ENCODE peak calls at places on chromosomes 6 and 20, in six cellular contexts. One of them, this sample, is unnamed.

GRCh38 chr20:46168438-46168837 is 50.3 kb downstream of the CD40 start:
- DNase-seq in GM12891: no peak
- DNase-seq in upper lobe of left lung: no peak
- DNase-seq in breast epithelium: no peak
- DNase-seq in HCT116: no peak
- DNase-seq in stomach: no peak
- DNase-seq in this sample: no peak

GRCh38 chr6:50330347-50330746 is 280.6 kb upstream of the DEFB112 start:
- DNase-seq in GM12891: no peak
- DNase-seq in upper lobe of left lung: no peak
- DNase-seq in breast epithelium: no peak
- DNase-seq in HCT116: no peak
- DNase-seq in stomach: no peak
- DNase-seq in this sample: no peak

GRCh38 chr20:35257175-35257909 is 20.6 kb downstream of the MMP24OS start:
- DNase-seq in GM12891: no peak
- DNase-seq in upper lobe of left lung: no peak
- DNase-seq in breast epithelium: no peak
- DNase-seq in HCT116: no peak
- DNase-seq in stomach: no peak
- DNase-seq in this sample: no peak

GRCh38 chr6:131038612-131039344 is 24.3 kb downstream of the EPB41L2 start:
- DNase-seq in GM12891: no peak
- DNase-seq in upper lobe of left lung: no peak
- DNase-seq in breast epithelium: no peak
- DNase-seq in HCT116: no peak
- DNase-seq in stomach: no peak
- DNase-seq in this sample: no peak

GRCh38 chr6:3515669-3516068 is 58.8 kb upstream of the SLC22A23 start:
- DNase-seq in GM12891: no peak
- DNase-seq in upper lobe of left lung: no peak
- DNase-seq in breast epithelium: no peak
- DNase-seq in HCT116: no peak
- DNase-seq in stomach: no peak
- DNase-seq in this sample: no peak

GRCh38 chr20:61719691-61720347 is 345.9 kb downstream of the TAF4 start:
- DNase-seq in GM12891: no peak
- DNase-seq in upper lobe of left lung: no peak
- DNase-seq in breast epithelium: no peak
- DNase-seq in HCT116: no peak
- DNase-seq in stomach: no peak
- DNase-seq in this sample: peak

GRCh38 chr6:149716181-149716580 is 1.7 kb downstream of the LATS1 start:
- DNase-seq in GM12891: no peak
- DNase-seq in upper lobe of left lung: no peak
- DNase-seq in breast epithelium: no peak
- DNase-seq in HCT116: no peak
- DNase-seq in stomach: peak
- DNase-seq in this sample: no peak

GRCh38 chr6:52975580-52975979 is 19.5 kb downstream of the GSTA4 start:
- DNase-seq in GM12891: no peak
- DNase-seq in upper lobe of left lung: no peak
- DNase-seq in breast epithelium: no peak
- DNase-seq in HCT116: no peak
- DNase-seq in stomach: no peak
- DNase-seq in this sample: no peak

GRCh38 chr6:160950507-160950906 is 41.1 kb upstream of the MAP3K4 start:
- DNase-seq in GM12891: no peak
- DNase-seq in upper lobe of left lung: no peak
- DNase-seq in breast epithelium: no peak
- DNase-seq in HCT116: no peak
- DNase-seq in stomach: peak
- DNase-seq in this sample: no peak

GRCh38 chr20:38447251-38447661 is 12.1 kb upstream of the SNHG17 start:
- DNase-seq in GM12891: no peak
- DNase-seq in upper lobe of left lung: no peak
- DNase-seq in breast epithelium: no peak
- DNase-seq in HCT116: no peak
- DNase-seq in stomach: no peak
- DNase-seq in this sample: peak
- TF ChIP-seq POLR2AphosphoS5 in GM12891: no peak
- TF ChIP-seq POLR2AphosphoS5 in upper lobe of left lung: no peak
- TF ChIP-seq POLR2AphosphoS5 in breast epithelium: no peak
- TF ChIP-seq POLR2AphosphoS5 in HCT116: no peak
- TF ChIP-seq POLR2AphosphoS5 in stomach: no peak
- TF ChIP-seq POLR2AphosphoS5 in this sample: no peak

DNA sequence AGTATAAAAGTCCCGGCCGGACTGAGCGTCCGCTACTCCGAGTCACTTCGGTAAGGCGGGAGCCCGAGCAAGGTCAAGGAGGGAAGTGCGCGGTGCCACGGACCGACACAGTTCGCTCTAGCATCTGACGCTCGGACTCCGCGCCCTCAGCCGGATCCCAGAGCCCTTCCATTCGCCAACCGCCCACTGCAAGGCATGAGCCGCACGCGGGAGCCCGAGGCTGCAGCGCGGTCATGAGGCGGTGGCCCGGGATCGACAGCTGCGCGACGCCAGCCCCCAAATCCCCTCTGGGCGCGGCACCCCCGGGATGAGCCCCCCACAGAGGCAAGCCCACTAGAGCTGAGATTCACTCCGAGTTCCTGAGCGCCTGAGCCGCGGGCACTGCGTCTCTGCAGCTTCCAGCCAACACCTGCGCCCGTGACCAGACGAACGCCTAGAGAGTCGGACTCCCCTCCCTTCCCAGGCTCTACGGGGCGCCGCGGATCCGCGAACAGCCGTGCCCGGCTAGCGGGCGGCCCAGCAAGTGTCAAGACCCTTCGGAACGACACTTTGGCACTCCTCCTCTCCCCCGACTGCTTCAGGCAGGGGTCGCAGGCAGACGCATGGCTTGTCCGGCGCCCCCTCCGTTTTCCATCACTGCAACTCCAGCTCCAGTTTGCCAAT is 749 bp upstream of the ISM1 start:
- DNase-seq in GM12891: peak
- DNase-seq in upper lobe of left lung: peak
- DNase-seq in breast epithelium: peak
- DNase-seq in HCT116: no peak
- DNase-seq in stomach: peak
- DNase-seq in this sample: peak
- TF ChIP-seq POLR2A in GM12891: no peak
- TF ChIP-seq POLR2A in upper lobe of left lung: no peak
- TF ChIP-seq POLR2A in breast epithelium: peak
- TF ChIP-seq POLR2A in HCT116: no peak
- TF ChIP-seq POLR2A in stomach: no peak
- TF ChIP-seq POLR2A in this sample: no peak

DNA sequence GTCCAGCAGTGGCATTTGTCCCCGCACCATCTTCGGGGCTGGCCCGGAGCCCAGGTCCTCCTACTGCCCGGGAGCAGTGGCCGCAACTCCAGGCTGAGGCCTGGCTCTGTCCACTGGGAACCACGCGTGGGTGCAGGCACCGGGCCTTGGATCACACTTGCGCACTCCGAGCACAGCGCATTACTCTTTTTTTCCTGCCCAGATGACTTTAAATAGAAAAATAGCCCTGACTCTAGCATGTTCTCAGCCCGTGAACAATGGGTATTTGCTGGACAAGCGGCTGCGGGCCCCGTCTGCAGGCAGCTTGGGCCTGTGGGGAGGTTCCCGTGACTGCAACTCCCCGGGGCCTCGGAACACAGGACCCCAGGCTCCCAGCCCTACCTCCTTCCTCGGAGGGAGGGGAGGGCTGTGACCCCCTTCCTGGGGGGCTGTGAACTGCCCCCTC is 162.2 kb downstream of the TBXT start:
- DNase-seq in GM12891: no peak
- DNase-seq in upper lobe of left lung: peak
- DNase-seq in breast epithelium: no peak
- DNase-seq in HCT116: no peak
- DNase-seq in stomach: no peak
- DNase-seq in this sample: no peak
- TF ChIP-seq POLR2AphosphoS5 in GM12891: no peak
- TF ChIP-seq POLR2AphosphoS5 in upper lobe of left lung: no peak
- TF ChIP-seq POLR2AphosphoS5 in breast epithelium: no peak
- TF ChIP-seq POLR2AphosphoS5 in HCT116: no peak
- TF ChIP-seq POLR2AphosphoS5 in stomach: peak
- TF ChIP-seq POLR2AphosphoS5 in this sample: no peak

DNA sequence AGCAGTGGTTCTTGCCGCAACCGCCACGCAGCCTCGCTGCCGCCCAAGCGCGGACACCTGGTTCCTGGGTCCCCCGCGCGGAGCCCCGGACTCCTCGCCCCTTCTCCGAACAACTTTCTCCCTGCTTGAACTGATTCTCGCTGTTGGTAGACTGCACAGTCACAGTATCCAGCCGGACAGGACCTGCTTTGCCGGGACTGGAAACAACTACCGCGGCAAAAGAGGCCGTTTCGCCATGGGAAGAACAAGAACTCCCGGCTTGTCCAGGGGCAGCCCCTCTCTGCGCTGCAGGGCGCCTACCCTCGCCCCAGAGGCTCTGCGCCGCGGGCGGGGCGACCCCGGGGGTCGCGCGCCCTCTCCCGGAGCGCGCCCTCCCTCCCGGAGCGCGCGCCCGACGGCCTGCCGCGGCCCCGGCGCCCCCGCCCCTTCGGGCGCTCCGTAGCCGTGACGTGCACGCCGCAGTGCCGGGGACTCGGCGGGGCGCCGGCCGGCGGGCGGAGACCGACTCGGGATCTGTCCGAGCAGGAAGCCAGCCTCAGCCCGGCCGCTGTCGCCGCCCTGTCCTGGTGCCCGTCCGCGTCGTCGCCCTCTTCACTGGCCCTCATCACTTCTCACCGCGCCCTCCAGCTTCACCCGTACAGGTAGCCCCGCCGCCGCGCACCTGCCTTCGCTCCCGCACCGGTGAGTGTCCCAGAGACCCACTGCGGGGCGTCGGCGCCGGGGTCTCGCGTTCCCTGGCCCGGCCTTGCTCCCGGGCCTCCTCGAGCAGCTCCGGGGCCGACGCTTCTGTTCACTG is at the start of gene MYO6:
- DNase-seq in GM12891: peak
- DNase-seq in upper lobe of left lung: peak
- DNase-seq in breast epithelium: peak
- DNase-seq in HCT116: no peak
- DNase-seq in stomach: peak
- DNase-seq in this sample: peak
- TF ChIP-seq POLR2A in GM12891: no peak
- TF ChIP-seq POLR2A in upper lobe of left lung: peak
- TF ChIP-seq POLR2A in breast epithelium: no peak
- TF ChIP-seq POLR2A in HCT116: peak
- TF ChIP-seq POLR2A in stomach: peak
- TF ChIP-seq POLR2A in this sample: peak

GRCh38 chr6:143449082-143449481 is 1.4 kb downstream of the ADAT2 start:
- DNase-seq in GM12891: no peak
- DNase-seq in upper lobe of left lung: no peak
- DNase-seq in breast epithelium: no peak
- DNase-seq in HCT116: no peak
- DNase-seq in stomach: no peak
- DNase-seq in this sample: no peak

GRCh38 chr6:143451531-143451930 is 926 bp downstream of the PEX3 start:
- DNase-seq in GM12891: no peak
- DNase-seq in upper lobe of left lung: no peak
- DNase-seq in breast epithelium: no peak
- DNase-seq in HCT116: no peak
- DNase-seq in stomach: no peak
- DNase-seq in this sample: no peak

GRCh38 chr6:143449731-143450452 is 603 bp downstream of the ADAT2 start:
- DNase-seq in GM12891: no peak
- DNase-seq in upper lobe of left lung: no peak
- DNase-seq in breast epithelium: no peak
- DNase-seq in HCT116: no peak
- DNase-seq in stomach: no peak
- DNase-seq in this sample: no peak

DNA sequence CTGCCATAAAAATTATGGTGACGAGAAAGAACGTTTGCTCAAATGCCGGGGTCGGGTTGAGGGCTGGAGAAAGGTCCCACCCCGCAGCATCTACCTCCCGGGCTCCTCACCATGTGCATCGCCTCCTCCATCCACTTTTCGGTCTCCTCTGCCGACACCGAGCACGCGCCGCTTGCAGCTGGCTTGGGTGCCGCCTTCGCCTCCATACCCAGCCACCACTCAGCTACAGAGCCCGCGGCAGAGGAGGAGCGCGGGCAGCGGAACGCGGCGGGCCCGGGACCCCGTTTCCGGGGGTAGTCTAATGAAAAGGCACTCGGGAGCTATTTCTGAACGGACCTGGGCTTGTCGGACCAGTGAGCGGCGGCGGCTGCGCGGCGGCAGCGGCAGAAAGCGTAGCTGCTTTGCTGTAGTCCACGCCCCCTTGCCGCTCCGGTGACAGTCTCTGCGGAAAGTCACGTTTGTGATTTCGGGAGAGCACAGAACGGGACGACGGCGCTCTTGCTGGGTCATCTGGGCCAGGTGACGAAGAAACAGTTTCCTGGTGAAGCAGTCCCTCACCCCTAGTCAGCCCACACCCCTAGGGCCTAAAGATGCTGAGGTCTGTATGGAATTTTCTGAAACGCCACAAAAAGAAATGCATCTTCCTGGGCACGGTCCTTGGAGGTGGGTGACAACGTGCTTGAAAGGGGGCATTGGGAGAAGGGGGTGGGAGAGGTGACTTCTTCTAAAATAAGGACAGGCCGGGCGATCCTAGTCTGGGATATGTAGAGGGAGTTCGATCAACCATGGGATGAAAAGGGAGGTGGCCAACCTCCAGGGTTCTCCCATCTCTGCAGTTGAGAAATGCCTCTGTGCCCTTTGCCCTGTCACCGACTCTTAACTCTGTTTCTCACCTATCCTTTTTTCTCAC is at the start of the genes ADAT2 and PEX3:
- DNase-seq in GM12891: peak
- DNase-seq in upper lobe of left lung: peak
- DNase-seq in breast epithelium: peak
- DNase-seq in HCT116: peak
- DNase-seq in stomach: peak
- DNase-seq in this sample: peak
- TF ChIP-seq POLR2AphosphoS5 in GM12891: peak
- TF ChIP-seq POLR2AphosphoS5 in upper lobe of left lung: peak
- TF ChIP-seq POLR2AphosphoS5 in breast epithelium: peak
- TF ChIP-seq POLR2AphosphoS5 in HCT116: peak
- TF ChIP-seq POLR2AphosphoS5 in stomach: peak
- TF ChIP-seq POLR2AphosphoS5 in this sample: peak

DNA sequence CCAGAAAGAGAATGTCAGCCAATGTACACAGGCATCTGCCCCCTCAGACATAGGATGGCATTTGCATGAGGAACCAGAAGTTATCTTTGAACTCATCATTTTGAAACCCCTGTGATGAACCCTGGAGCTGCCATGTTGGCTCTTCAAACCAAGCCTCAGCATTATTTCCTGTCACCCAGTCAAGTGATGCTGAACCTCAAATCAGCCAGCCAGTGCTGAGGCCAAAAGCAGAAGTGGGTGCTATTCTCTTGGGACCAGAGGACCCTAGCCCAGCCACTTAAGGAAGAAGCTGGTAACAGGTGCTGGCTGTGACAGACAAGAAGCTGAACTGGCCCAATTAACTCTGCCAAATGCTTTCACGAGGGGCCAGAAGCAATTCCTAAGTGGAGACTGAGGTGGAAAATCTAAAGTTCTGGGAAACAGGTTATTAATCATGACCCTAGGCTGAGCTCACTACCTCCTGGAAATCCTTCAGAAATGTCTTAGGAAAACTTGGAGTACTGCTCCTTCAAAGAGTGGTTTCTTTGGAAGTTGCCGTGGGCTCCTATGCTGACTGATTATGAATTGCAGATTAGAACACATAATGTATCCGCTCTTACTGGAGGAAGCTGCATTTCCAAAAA is 4.0 kb downstream of the PKIG start:
- DNase-seq in GM12891: no peak
- DNase-seq in upper lobe of left lung: no peak
- DNase-seq in breast epithelium: no peak
- DNase-seq in HCT116: no peak
- DNase-seq in stomach: no peak
- DNase-seq in this sample: peak
- TF ChIP-seq POLR2A in GM12891: peak
- TF ChIP-seq POLR2A in upper lobe of left lung: no peak
- TF ChIP-seq POLR2A in breast epithelium: no peak
- TF ChIP-seq POLR2A in HCT116: no peak
- TF ChIP-seq POLR2A in stomach: no peak
- TF ChIP-seq POLR2A in this sample: peak

This sample was measured in spleen.